ENCODE peak calls at places on chromosomes 11 and 22, in ten cellular contexts. L, W, E, Q, K, G, U, O, R and N are unnamed samples.

GRCh38 chr11:134261626-134262488 is 8.5 kb downstream of the ACAD8 start:
- DNase-seq in L (no peak), K (no peak), O (no peak), U (no peak), R (peak), E (peak), Q (peak), G (no peak), W (no peak), N (no peak)

GRCh38 chr22:36220457-36220921 is 18.8 kb downstream of the APOL2 start:
- DNase-seq in E (peak), K (no peak), L (no peak), G (no peak), Q (peak), U (peak), O (no peak), R (no peak), W (no peak), N (no peak)

GRCh38 chr11:35418282-35418846 is 994 bp downstream of the SLC1A2 start:
- DNase-seq in Q (no peak), U (no peak), K (no peak), E (peak), L (no peak), G (no peak), O (no peak), W (no peak), R (peak), N (no peak)

GRCh38 chr11:9003573-9004309 is at the start of gene NRIP3:
- DNase-seq in L (peak), O (no peak), U (peak), E (peak), R (peak), Q (peak), W (peak), K (no peak), G (peak), N (no peak)

GRCh38 chr22:48662476-48663150 is 1165.1 kb downstream of the BRD1 start:
- DNase-seq in E (no peak), W (no peak), Q (no peak), R (no peak), U (no peak), O (no peak), G (no peak), K (no peak), L (no peak), N (no peak)

GRCh38 chr11:36389811-36390210 is 93.7 kb downstream of the PRR5L start:
- DNase-seq in L (no peak), K (no peak), Q (peak), E (no peak), O (no peak), W (peak), R (no peak), G (no peak), U (peak), N (no peak)

GRCh38 chr22:26610072-26610958 is 7.5 kb downstream of the CRYBB1 start:
- DNase-seq in L (peak), K (peak), R (no peak), O (no peak), W (peak), G (no peak), U (peak), Q (peak), E (no peak), N (no peak)

GRCh38 chr11:69462106-69463045 is 19.1 kb upstream of the LINC01488 start:
- DNase-seq in W (no peak), G (no peak), Q (no peak), O (no peak), E (no peak), L (no peak), U (no peak), K (no peak), R (no peak), N (no peak)

GRCh38 chr22:36293606-36294292 is 40.8 kb downstream of the APOL1 start:
- DNase-seq in Q (no peak), W (no peak), U (no peak), R (no peak), L (no peak), K (no peak), G (no peak), E (no peak), O (no peak), N (no peak)

GRCh38 chr22:35552186-35552842 is 11.7 kb downstream of the RASD2 start:
- DNase-seq in E (peak), W (no peak), L (peak), O (no peak), U (no peak), R (peak), Q (no peak), G (peak), K (no peak), N (no peak)

GRCh38 chr22:44098966-44099530 is 74.9 kb downstream of the PARVB start:
- DNase-seq in O (no peak), L (no peak), U (no peak), R (no peak), Q (no peak), K (no peak), G (no peak), E (no peak), W (no peak), N (no peak)

GRCh38 chr11:62069961-62070919 is 53.6 kb upstream of the INCENP start:
- DNase-seq in G (no peak), W (no peak), O (no peak), L (no peak), K (no peak), E (no peak), Q (no peak), U (no peak), R (no peak), N (no peak)

GRCh38 chr11:2769779-2770555 is 70.2 kb upstream of the KCNQ1OT1 start:
- DNase-seq in W (no peak), G (no peak), L (no peak), R (no peak), E (no peak), Q (no peak), O (no peak), U (no peak), K (no peak), N (no peak)

GRCh38 chr11:68505596-68505995 is 45.0 kb downstream of the PPP6R3 start:
- DNase-seq in G (no peak), O (no peak), L (no peak), U (peak), Q (no peak), R (no peak), E (no peak), W (no peak), K (no peak), N (no peak)

GRCh38 chr11:44623321-44623715 is 57.9 kb downstream of the CD82 start:
- DNase-seq in G (no peak), Q (no peak), K (no peak), L (no peak), U (no peak), R (no peak), E (peak), O (no peak), W (no peak), N (no peak)

GRCh38 chr11:125274774-125275173 is 110.2 kb downstream of the PKNOX2 start:
- DNase-seq in R (no peak), G (no peak), O (no peak), L (no peak), U (no peak), K (no peak), E (no peak), Q (no peak), W (no peak), N (no peak)

GRCh38 chr11:57885298-57886035 is 123.9 kb downstream of the CTNND1 start:
- DNase-seq in G (no peak), L (no peak), O (no peak), K (no peak), U (peak), E (no peak), Q (peak), R (no peak), W (peak), N (no peak)

GRCh38 chr22:49433044-49433443 is 394.6 kb downstream of the BRD1 start:
- DNase-seq in G (no peak), E (no peak), R (no peak), U (no peak), W (no peak), K (no peak), L (no peak), Q (no peak), O (no peak), N (no peak)

GRCh38 chr11:23278121-23278520 is 417.8 kb upstream of the CCDC179 start:
- DNase-seq in E (no peak), W (peak), R (no peak), Q (peak), K (no peak), U (peak), O (no peak), L (no peak), G (no peak), N (peak)

GRCh38 chr22:30230330-30230729 is 16.2 kb downstream of the LIF start:
- DNase-seq in O (no peak), E (no peak), R (no peak), W (no peak), K (no peak), G (no peak), U (no peak), Q (no peak), L (no peak), N (no peak)

GRCh38 chr11:130897262-130898182 is 18.8 kb downstream of the SNX19 start:
- DNase-seq in G (no peak), K (peak), Q (peak), L (no peak), U (peak), E (no peak), O (no peak), W (peak), R (no peak), N (peak)

GRCh38 chr11:38990139-38990538 is 2392.1 kb upstream of the RAG2 start:
- DNase-seq in R (no peak), L (no peak), W (peak), Q (no peak), U (no peak), G (no peak), E (no peak), K (no peak), O (no peak), N (no peak)

GRCh38 chr22:20080445-20080775 is 369 bp downstream of the DGCR8 start:
- DNase-seq in G (peak), L (peak), O (no peak), K (peak), R (peak), W (peak), Q (no peak), U (peak), E (peak), N (no peak)

GRCh38 chr11:121755191-121755590 is 302.4 kb upstream of the SORL1-AS1 start:
- DNase-seq in Q (no peak), O (no peak), G (no peak), L (no peak), R (no peak), W (no peak), U (no peak), E (no peak), K (no peak), N (no peak)

GRCh38 chr22:19173047-19174035 is 5.2 kb downstream of the SLC25A1 start:
- DNase-seq in G (no peak), K (no peak), E (no peak), Q (no peak), U (no peak), R (no peak), O (no peak), W (no peak), L (no peak), N (no peak)

GRCh38 chr11:296976-297665 is 2.2 kb downstream of the IFITM5 start:
- DNase-seq in U (no peak), E (no peak), Q (no peak), R (no peak), O (no peak), W (no peak), L (no peak), G (no peak), K (no peak), N (no peak)

GRCh38 chr22:43823911-43824665 is 12.0 kb upstream of the EFCAB6 start:
- DNase-seq in U (no peak), Q (no peak), L (no peak), O (no peak), K (no peak), W (no peak), E (peak), R (no peak), G (no peak), N (no peak)

GRCh38 chr11:71179877-71180276 is 72.5 kb downstream of the SHANK2 start:
- DNase-seq in R (no peak), Q (peak), O (no peak), U (no peak), L (no peak), E (peak), G (no peak), K (no peak), W (peak), N (no peak)

GRCh38 chr22:32338757-32339156 is 18.9 kb upstream of the RFPL3 start:
- DNase-seq in K (no peak), W (no peak), R (no peak), Q (no peak), L (no peak), O (no peak), U (no peak), E (no peak), G (no peak), N (no peak)

GRCh38 chr22:22404598-22405284 is 103.8 kb downstream of the ZNF280B start:
- DNase-seq in O (no peak), L (peak), E (peak), K (no peak), Q (no peak), W (no peak), R (no peak), U (no peak), G (no peak), N (no peak)

GRCh38 chr22:22403306-22403705 is 105.2 kb downstream of the ZNF280B start:
- DNase-seq in U (no peak), G (no peak), O (no peak), L (no peak), R (no peak), K (no peak), W (no peak), Q (no peak), E (no peak), N (no peak)

GRCh38 chr22:22406445-22406844 is 102.1 kb downstream of the ZNF280B start:
- DNase-seq in O (no peak), W (no peak), K (no peak), E (no peak), L (no peak), Q (no peak), U (no peak), R (no peak), G (no peak), N (no peak)

GRCh38 chr22:22401381-22401780 is 107.2 kb downstream of the ZNF280B start:
- DNase-seq in W (no peak), E (no peak), Q (no peak), K (no peak), U (no peak), L (no peak), G (no peak), R (no peak), O (no peak), N (no peak)

GRCh38 chr22:22403771-22404170 is 104.8 kb downstream of the ZNF280B start:
- DNase-seq in R (no peak), U (no peak), L (no peak), G (no peak), K (no peak), Q (no peak), W (no peak), E (no peak), O (no peak), N (no peak)
- TF ChIP-seq CTCF in R (no peak), U (no peak), L (no peak), G (no peak), K (no peak), Q (no peak), W (no peak), E (no peak), O (no peak), N (no peak)

GRCh38 chr22:45881524-45881875 is 95.5 kb downstream of the WNT7B start:
- DNase-seq in U (no peak), G (no peak), W (no peak), L (no peak), Q (no peak), R (no peak), O (no peak), K (no peak), E (no peak), N (no peak)

GRCh38 chr22:45880091-45880651 is 96.8 kb downstream of the WNT7B start:
- DNase-seq in U (no peak), W (no peak), L (no peak), O (no peak), K (no peak), Q (no peak), G (no peak), R (no peak), E (peak), N (no peak)

GRCh38 chr22:45878901-45879551 is 97.9 kb downstream of the WNT7B start:
- DNase-seq in E (peak), K (no peak), U (no peak), Q (no peak), O (no peak), G (no peak), W (no peak), R (no peak), L (no peak), N (no peak)

GRCh38 chr22:45879552-45879949 is 97.4 kb downstream of the WNT7B start:
- DNase-seq in W (no peak), L (no peak), G (no peak), E (peak), U (no peak), Q (no peak), O (no peak), K (no peak), R (no peak), N (no peak)

GRCh38 chr22:45880732-45881523 is 96.0 kb downstream of the WNT7B start:
- DNase-seq in E (peak), K (no peak), Q (no peak), U (no peak), R (no peak), G (no peak), W (no peak), L (no peak), O (no peak), N (no peak)
- TF ChIP-seq CTCF in E (no peak), K (no peak), Q (no peak), U (no peak), R (no peak), G (no peak), W (peak), L (no peak), O (no peak), N (no peak)

DNA sequence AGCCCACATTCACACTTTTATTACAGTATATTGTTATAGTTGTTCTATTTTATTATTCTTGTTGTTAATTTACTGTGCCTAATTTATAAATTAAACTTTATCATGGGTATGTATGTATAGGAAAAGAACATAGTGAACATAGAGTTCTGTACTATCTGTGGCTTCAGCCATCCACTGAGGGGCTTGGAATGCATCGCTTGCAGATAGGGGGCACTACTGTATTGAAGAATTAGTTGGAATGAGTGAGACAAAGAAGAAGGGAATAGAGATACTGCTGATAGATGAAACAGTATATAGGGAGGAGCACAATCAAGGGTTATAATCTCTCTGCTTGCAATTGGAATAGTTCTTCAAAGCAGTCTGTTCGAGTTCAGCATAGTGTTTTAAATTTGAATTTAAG is 432.2 kb downstream of the RAB38 start:
- DNase-seq in E (no peak), K (no peak), G (no peak), U (no peak), R (no peak), W (no peak), Q (no peak), L (no peak), O (no peak), N (no peak)
- TF ChIP-seq CTCF in E (peak), K (no peak), G (no peak), U (no peak), R (peak), W (peak), Q (peak), L (peak), O (no peak), N (peak)

GRCh38 chr11:66336234-66337102 is at the start of gene RIN1:
- DNase-seq in E (peak), K (peak), U (peak), L (peak), G (no peak), R (peak), O (peak), Q (peak), W (peak), N (peak)

GRCh38 chr11:66339163-66339675 is 3.0 kb upstream of the RIN1 start:
- DNase-seq in G (no peak), W (peak), E (no peak), R (no peak), O (no peak), Q (peak), K (no peak), L (no peak), U (no peak), N (no peak)

GRCh38 chr11:66335531-66336233 is 552 bp downstream of the RIN1 start:
- DNase-seq in G (no peak), E (peak), Q (peak), L (no peak), O (no peak), K (no peak), W (peak), U (peak), R (peak), N (no peak)

GRCh38 chr11:66338276-66339162 is 2.3 kb upstream of the RIN1 start:
- DNase-seq in O (no peak), G (no peak), K (no peak), R (no peak), Q (no peak), L (no peak), U (no peak), W (no peak), E (no peak), N (no peak)

GRCh38 chr11:66337103-66337899 is 1.1 kb upstream of the RIN1 start:
- DNase-seq in G (no peak), K (no peak), R (peak), Q (no peak), L (no peak), O (no peak), E (no peak), U (peak), W (no peak), N (no peak)
- TF ChIP-seq CTCF in G (no peak), K (no peak), R (no peak), Q (no peak), L (no peak), O (no peak), E (no peak), U (no peak), W (no peak), N (no peak)